ENCODE peak calls at places on chromosomes 2 and 18, in eight cellular contexts. X is neural crest cell; D is upper lobe of right lung; B is iris pigment epithelial cell; M is erythroblast; V is small intestine; S is activated CD8-positive, alpha-beta memory T cell treated with anti-CD3 and anti-CD28 coated beads, Interleukin-2, amount 10 ng/mL, durations not matched to agents 7 days and 5 days; T is right atrium auricular region. A is an unnamed sample.

GRCh38 chr2:109710505-109711229 is 83.4 kb upstream of the RGPD5 start:
- DNase-seq in B (no peak), S (no peak), D (peak), X (no peak), V (no peak), M (no peak), T (no peak), A (no peak)

GRCh38 chr2:80548469-80548868 is 243.9 kb upstream of the LRRTM1 start:
- DNase-seq in B (no peak), V (no peak), D (no peak), M (no peak), X (no peak), S (no peak), T (no peak), A (no peak)

GRCh38 chr2:186205243-186205642 is 280.8 kb upstream of the ZC3H15 start:
- DNase-seq in B (no peak), M (no peak), S (no peak), X (no peak), D (no peak), T (no peak), V (no peak), A (no peak)

GRCh38 chr2:134268265-134268664 is 14.4 kb downstream of the MGAT5 start:
- DNase-seq in T (no peak), D (no peak), S (no peak), X (no peak), B (no peak), V (peak), M (no peak), A (no peak)

GRCh38 chr2:156589381-156590079 is 153.4 kb downstream of the GPD2 start:
- DNase-seq in X (no peak), S (no peak), M (peak), V (peak), T (no peak), D (no peak), B (peak), A (peak)

GRCh38 chr18:28115149-28115550 is 61.8 kb downstream of the CDH2 start:
- DNase-seq in T (no peak), V (no peak), B (peak), X (no peak), S (no peak), M (no peak), D (no peak), A (no peak)

GRCh38 chr18:70431203-70431624 is 142.4 kb downstream of the SOCS6 start:
- DNase-seq in V (no peak), S (no peak), T (no peak), D (no peak), X (no peak), M (no peak), B (peak), A (no peak)

GRCh38 chr2:162007447-162008040 is 66.5 kb downstream of the DPP4 start:
- DNase-seq in B (no peak), T (no peak), D (no peak), X (no peak), V (peak), S (no peak), M (peak), A (peak)

GRCh38 chr2:134218928-134219707 is 34.8 kb upstream of the MGAT5 start:
- DNase-seq in S (peak), V (peak), D (peak), M (no peak), T (no peak), X (no peak), B (no peak), A (peak)

GRCh38 chr2:38017836-38018235 is 58.1 kb downstream of the CYP1B1 start:
- DNase-seq in S (no peak), M (no peak), V (no peak), X (no peak), D (no peak), T (no peak), B (no peak), A (no peak)

A was measured in CD4-positive, alpha-beta memory T cell.